ENCODE peak calls at places on chromosomes 11 and 22, in six cellular contexts. One of them, this sample, is unnamed.
A peak's percentile ranks its signal among the peaks of the same experiment; 100 is the strongest.

GRCh38 chr11:62513651-62514050 is 33.0 kb downstream of the AHNAK start:
- DNase-seq in mesenchymal stem cell: no peak
- DNase-seq in heart left ventricle: no peak
- DNase-seq in bronchial epithelial cell: no peak
- DNase-seq in spleen: no peak
- DNase-seq in Karpas-422: no peak
- DNase-seq in this sample: no peak

GRCh38 chr11:33931032-33931431 is 39.2 kb upstream of the LMO2 start:
- DNase-seq in mesenchymal stem cell: peak; percentile 27
- DNase-seq in heart left ventricle: no peak
- DNase-seq in bronchial epithelial cell: peak; percentile 70
- DNase-seq in spleen: no peak
- DNase-seq in Karpas-422: no peak
- DNase-seq in this sample: no peak

GRCh38 chr11:9264381-9265210 is 554 bp downstream of the DENND5A start:
- DNase-seq in mesenchymal stem cell: peak; percentile 91
- DNase-seq in heart left ventricle: peak; percentile 64
- DNase-seq in bronchial epithelial cell: peak; percentile 65
- DNase-seq in spleen: peak; percentile 89
- DNase-seq in Karpas-422: peak; percentile 71
- DNase-seq in this sample: no peak

GRCh38 chr11:34928268-34928959 is 12.0 kb downstream of the PDHX start:
- DNase-seq in mesenchymal stem cell: no peak
- DNase-seq in heart left ventricle: no peak
- DNase-seq in bronchial epithelial cell: no peak
- DNase-seq in spleen: no peak
- DNase-seq in Karpas-422: no peak
- DNase-seq in this sample: no peak

GRCh38 chr22:50360578-50360977 is 17.5 kb downstream of the PPP6R2 start:
- DNase-seq in mesenchymal stem cell: no peak
- DNase-seq in heart left ventricle: no peak
- DNase-seq in bronchial epithelial cell: no peak
- DNase-seq in spleen: no peak
- DNase-seq in Karpas-422: no peak
- DNase-seq in this sample: no peak

GRCh38 chr11:14905104-14906033 is 13.3 kb upstream of the CYP2R1 start:
- DNase-seq in mesenchymal stem cell: peak; percentile 34
- DNase-seq in heart left ventricle: peak; percentile 46
- DNase-seq in bronchial epithelial cell: no peak
- DNase-seq in spleen: peak; percentile 93
- DNase-seq in Karpas-422: peak; percentile 91
- DNase-seq in this sample: peak; percentile 79

GRCh38 chr11:131137046-131137445 is 220.8 kb upstream of the SNX19 start:
- DNase-seq in mesenchymal stem cell: no peak
- DNase-seq in heart left ventricle: no peak
- DNase-seq in bronchial epithelial cell: no peak
- DNase-seq in spleen: no peak
- DNase-seq in Karpas-422: no peak
- DNase-seq in this sample: no peak

GRCh38 chr11:35799655-35800054 is 137.1 kb downstream of the TRIM44 start:
- DNase-seq in mesenchymal stem cell: no peak
- DNase-seq in heart left ventricle: no peak
- DNase-seq in bronchial epithelial cell: no peak
- DNase-seq in spleen: no peak
- DNase-seq in Karpas-422: no peak
- DNase-seq in this sample: no peak

GRCh38 chr11:67303989-67304411 is 670 bp downstream of the SSH3 start:
- DNase-seq in mesenchymal stem cell: no peak
- DNase-seq in heart left ventricle: peak; percentile 33
- DNase-seq in bronchial epithelial cell: no peak
- DNase-seq in spleen: peak; percentile 89
- DNase-seq in Karpas-422: no peak
- DNase-seq in this sample: no peak

GRCh38 chr11:45804806-45805304 is at the start of gene SLC35C1:
- DNase-seq in mesenchymal stem cell: peak; percentile 95
- DNase-seq in heart left ventricle: peak; percentile 98
- DNase-seq in bronchial epithelial cell: peak; percentile 83
- DNase-seq in spleen: peak; percentile 100
- DNase-seq in Karpas-422: peak; percentile 98
- DNase-seq in this sample: peak; percentile 97